ENCODE peak calls at places on chromosome 1, in four cellular contexts. S, R, Q and L are unnamed samples. For H3K4me1 and H3K9me3, the result is how much of the 10 kb centered on the place peaks cover.

GRCh38 chr1:98870959-98871903 is 133.4 kb downstream of the PLPPR5 start:
- DNase-seq in R (no peak), S (no peak), Q (no peak), L (no peak)

GRCh38 chr1:24872446-24872845 is 57.6 kb downstream of the RUNX3 start:
- DNase-seq in S (no peak), Q (peak), R (no peak), L (no peak)

GRCh38 chr1:11352058-11352715 is 79.2 kb downstream of the UBIAD1 start:
- DNase-seq in R (no peak), Q (no peak), S (no peak), L (no peak)

GRCh38 chr1:47555841-47556616 is 118.2 kb downstream of the FOXD2 start:
- DNase-seq in S (no peak), R (no peak), Q (no peak), L (no peak)

GRCh38 chr1:162292422-162292849 is 84.2 kb downstream of the SPATA46 start:
- DNase-seq in R (no peak), S (no peak), Q (no peak), L (no peak)

GRCh38 chr1:37486680-37487618 is 12.6 kb downstream of the ZC3H12A start:
- DNase-seq in Q (peak), R (peak), S (peak), L (peak)

GRCh38 chr1:15424981-15425380 is 13.3 kb upstream of the CTRC start:
- DNase-seq in S (no peak), R (no peak), Q (no peak), L (no peak)

GRCh38 chr1:164813781-164814180 is 254.8 kb downstream of the PBX1 start:
- DNase-seq in S (no peak), Q (no peak), R (no peak), L (no peak)

GRCh38 chr1:40836283-40836682 is 25.9 kb downstream of the CITED4 start:
- DNase-seq in S (no peak), Q (no peak), R (no peak), L (no peak)

GRCh38 chr1:41239988-41240610 is 2.0 kb downstream of the SCMH1 start:
- DNase-seq in Q (no peak), R (no peak), S (no peak), L (peak)

GRCh38 chr1:197910120-197911110 is 6.8 kb upstream of the LHX9 start:
- DNase-seq in S (no peak), Q (no peak), R (no peak), L (no peak)

GRCh38 chr1:160411963-160412362 is 11.6 kb downstream of the VANGL2 start:
- DNase-seq in R (no peak), Q (no peak), S (no peak), L (no peak)

GRCh38 chr1:116482490-116482889 is 88.3 kb downstream of the CD58 start:
- DNase-seq in S (no peak), Q (no peak), R (no peak), L (no peak)
- H3K4me1 ChIP-seq in S (under half), Q (under half), R (under half), L (half or more)

DNA sequence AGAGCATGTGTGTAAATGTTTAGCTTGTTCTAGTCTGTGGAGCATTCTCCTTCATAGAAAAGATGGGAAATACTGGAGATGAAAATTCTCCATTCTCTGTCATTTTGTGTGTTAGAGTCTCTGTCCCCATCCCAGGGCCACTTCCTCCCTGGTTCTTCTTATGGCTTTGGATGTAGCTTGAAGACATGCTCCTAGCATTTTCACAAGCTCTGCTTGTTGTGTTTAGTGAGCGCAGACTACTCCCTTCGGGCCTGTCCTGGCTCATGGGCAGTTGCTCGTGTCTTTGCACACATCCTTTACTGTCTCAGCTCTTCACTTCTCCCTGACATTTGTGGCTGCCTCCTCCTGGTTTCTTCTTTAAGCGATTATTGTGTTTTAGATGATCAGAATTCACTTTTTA is 30.4 kb downstream of the MAPKAPK2 start:
- DNase-seq in R (no peak), S (no peak), Q (no peak), L (no peak)
- H3K27ac ChIP-seq in R (peak), S (no peak), Q (peak), L (peak)

DNA sequence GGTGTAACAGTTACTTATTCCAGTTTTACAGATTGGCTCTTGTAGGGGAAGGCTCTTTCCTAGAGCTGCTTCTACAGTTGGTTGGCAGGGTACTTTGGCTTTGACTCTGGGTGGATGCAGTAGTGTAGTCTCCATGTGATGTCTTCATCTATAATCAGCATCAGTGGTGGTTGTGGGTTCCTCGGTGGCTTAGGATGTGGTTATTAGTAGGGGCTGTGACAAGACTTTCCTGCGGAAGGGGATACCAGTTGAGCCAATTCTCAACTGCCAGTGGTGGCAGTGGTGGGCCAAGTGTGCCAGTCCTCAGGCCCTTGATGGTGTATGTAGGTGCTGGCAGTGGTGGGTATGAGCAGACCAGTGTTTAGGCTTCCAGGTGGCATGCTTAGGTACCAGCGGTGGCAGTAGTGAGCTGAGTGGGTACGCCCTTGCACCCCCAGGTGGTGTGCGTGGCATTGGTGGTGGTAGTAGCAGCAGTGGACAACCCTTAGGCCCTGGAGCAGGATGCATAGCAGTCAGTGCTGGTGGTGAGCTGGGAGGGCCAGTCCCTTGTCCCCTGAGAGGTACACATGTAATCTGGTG is 27.2 kb upstream of the KLF18 start:
- DNase-seq in S (no peak), R (no peak), Q (no peak), L (no peak)
- H3K9me3 ChIP-seq in S (under half), R (under half), Q (under half), L (under half)

DNA sequence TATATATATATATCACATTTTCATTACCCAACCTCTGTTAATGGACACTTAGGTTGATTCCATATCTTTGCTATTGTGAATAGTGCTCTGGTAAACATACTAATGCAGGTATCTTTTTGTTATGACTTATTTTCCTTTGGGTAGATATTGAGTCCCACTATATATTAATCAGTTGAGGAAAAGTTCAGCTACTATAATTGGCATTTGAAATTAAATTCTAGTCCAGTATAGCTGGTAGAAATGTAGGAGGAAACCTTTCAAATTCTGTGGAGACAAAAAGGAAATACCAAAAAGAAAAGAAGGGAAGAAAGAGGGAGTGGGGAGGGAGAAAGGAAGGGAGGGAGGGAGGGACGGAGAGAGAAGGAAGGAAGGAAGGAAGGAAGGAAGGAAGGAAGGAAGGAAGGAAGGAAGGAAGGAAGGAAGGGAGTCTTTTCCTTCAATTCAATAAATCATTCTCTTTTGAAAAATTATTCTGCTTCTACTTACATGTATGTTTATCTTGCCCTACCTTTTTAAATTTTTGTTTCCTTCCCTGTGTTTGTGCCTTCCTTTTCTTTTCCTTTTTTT is 311.9 kb downstream of the TPR start:
- DNase-seq in S (no peak), Q (no peak), R (no peak), L (no peak)
- H3K4me1 ChIP-seq in S (under half), Q (under half), R (under half), L (under half)